ENCODE peak calls at places on chromosomes 11 and 22, in four cellular contexts. Y, U, O and C are unnamed samples.

GRCh38 chr11:131186629-131187075 is 183.8 kb upstream of the NTM start:
- DNase-seq in O (no peak), U (no peak), Y (peak), C (no peak)

GRCh38 chr22:32796865-32797573 is 4.5 kb upstream of the TIMP3 start:
- DNase-seq in Y (peak), O (peak), U (peak), C (peak)

GRCh38 chr11:11148104-11148509 is 204.9 kb downstream of the CSNK2A3 start:
- DNase-seq in Y (peak), U (peak), O (no peak), C (no peak)

GRCh38 chr11:131616456-131616855 is 246.0 kb downstream of the NTM start:
- DNase-seq in U (no peak), Y (no peak), O (no peak), C (peak)

GRCh38 chr22:20657963-20658362 is 116.0 kb upstream of the SERPIND1 start:
- DNase-seq in U (no peak), Y (no peak), O (no peak), C (no peak)

GRCh38 chr11:114257621-114258558 is 38.3 kb upstream of the NNMT start:
- DNase-seq in Y (no peak), U (peak), O (no peak), C (no peak)

GRCh38 chr11:69841859-69842698 is 22.9 kb upstream of the FGF3 start:
- DNase-seq in U (no peak), O (no peak), Y (peak), C (peak)

GRCh38 chr11:86440305-86440716 is 65.6 kb downstream of the CCDC81 start:
- DNase-seq in U (peak), O (no peak), Y (no peak), C (no peak)

GRCh38 chr11:83012168-83013067 is 59.3 kb downstream of the RAB30 start:
- DNase-seq in Y (no peak), O (no peak), U (no peak), C (no peak)

GRCh38 chr11:34065505-34066203 is 14.1 kb downstream of the CAPRIN1 start:
- DNase-seq in Y (peak), O (no peak), U (peak), C (no peak)

GRCh38 chr22:17743661-17744411 is 30.4 kb downstream of the BID start:
- DNase-seq in U (no peak), Y (no peak), O (no peak), C (no peak)